ENCODE peak calls at places on chromosomes 5 and 9, in five cellular contexts. Q is vagina, F is transverse colon, M is HCT116, T is ovary. S is an unnamed sample.

GRCh38 chr5:163193886-163194285 is 243.5 kb upstream of the CCNG1 start:
- DNase-seq in F (no peak), Q (no peak), T (no peak), M (no peak), S (no peak)

GRCh38 chr9:101711330-101711941 is 27.0 kb downstream of the GRIN3A start:
- DNase-seq in F (no peak), T (no peak), Q (no peak), M (no peak), S (no peak)

GRCh38 chr5:98424681-98425454 is 348.6 kb upstream of the RGMB start:
- DNase-seq in M (no peak), Q (no peak), F (no peak), T (no peak), S (no peak)

GRCh38 chr5:168778536-168778935 is 199.4 kb upstream of the PANK3 start:
- DNase-seq in M (no peak), T (no peak), Q (no peak), F (no peak), S (no peak)

GRCh38 chr5:2179861-2180260 is 297.1 kb upstream of the IRX4 start:
- DNase-seq in T (no peak), F (no peak), M (no peak), Q (no peak), S (no peak)

GRCh38 chr9:15936316-15936869 is 383.6 kb downstream of the CCDC171 start:
- DNase-seq in T (no peak), Q (no peak), F (no peak), M (no peak), S (no peak)

GRCh38 chr5:181187500-181188213 is 17.3 kb downstream of the TRIM7 start:
- DNase-seq in Q (no peak), F (peak; percentile 74), M (peak; percentile 86), T (peak; percentile 89), S (peak; percentile 80)

GRCh38 chr5:96033116-96033515 is 71.5 kb upstream of the ELL2 start:
- DNase-seq in T (no peak), Q (no peak), M (no peak), F (no peak), S (no peak)

GRCh38 chr9:128276574-128277270 is 646 bp downstream of the SWI5 start:
- DNase-seq in F (no peak), T (peak; percentile 66), Q (no peak), M (no peak), S (no peak)

GRCh38 chr5:149636861-149637246 is 55.6 kb downstream of the ARHGEF37 start:
- DNase-seq in Q (no peak), T (peak; percentile 89), F (no peak), M (peak; percentile 65), S (peak; percentile 55)

GRCh38 chr5:157457391-157457790 is 2.6 kb upstream of the NIPAL4 start:
- DNase-seq in M (no peak), Q (peak; percentile 56), F (no peak), T (no peak), S (no peak)

GRCh38 chr5:134374234-134374633 is 2.9 kb downstream of the UBE2B start:
- DNase-seq in T (no peak), Q (no peak), F (no peak), M (no peak), S (no peak)

GRCh38 chr5:146744358-146744757 is 134.2 kb downstream of the PPP2R2B start:
- DNase-seq in M (no peak), F (no peak), T (no peak), Q (no peak), S (no peak)

DNA sequence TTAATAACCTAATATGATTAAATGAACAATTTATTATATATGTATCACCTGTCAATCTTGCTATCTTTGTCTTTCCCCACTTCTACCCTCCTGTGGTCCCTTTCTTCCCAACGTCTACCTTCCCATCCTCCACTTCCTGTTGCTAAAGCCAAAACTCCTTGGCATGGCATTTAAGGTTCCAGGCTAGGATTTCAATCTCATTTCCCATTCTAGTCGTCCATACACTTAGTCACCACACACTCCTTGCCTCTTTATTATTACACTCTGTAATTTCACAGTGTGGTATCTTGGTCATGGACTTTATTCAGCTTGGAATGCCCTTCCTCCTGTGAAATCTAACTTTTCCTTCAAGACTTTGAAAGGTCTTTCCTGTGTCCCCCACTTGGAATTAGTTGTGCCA is 115.3 kb downstream of the SEMA6A start:
- DNase-seq in Q (no peak), T (no peak), M (no peak), F (no peak), S (no peak)
- TF ChIP-seq CTCF in Q (no peak), T (no peak), M (no peak), F (no peak), S (no peak)

DNA sequence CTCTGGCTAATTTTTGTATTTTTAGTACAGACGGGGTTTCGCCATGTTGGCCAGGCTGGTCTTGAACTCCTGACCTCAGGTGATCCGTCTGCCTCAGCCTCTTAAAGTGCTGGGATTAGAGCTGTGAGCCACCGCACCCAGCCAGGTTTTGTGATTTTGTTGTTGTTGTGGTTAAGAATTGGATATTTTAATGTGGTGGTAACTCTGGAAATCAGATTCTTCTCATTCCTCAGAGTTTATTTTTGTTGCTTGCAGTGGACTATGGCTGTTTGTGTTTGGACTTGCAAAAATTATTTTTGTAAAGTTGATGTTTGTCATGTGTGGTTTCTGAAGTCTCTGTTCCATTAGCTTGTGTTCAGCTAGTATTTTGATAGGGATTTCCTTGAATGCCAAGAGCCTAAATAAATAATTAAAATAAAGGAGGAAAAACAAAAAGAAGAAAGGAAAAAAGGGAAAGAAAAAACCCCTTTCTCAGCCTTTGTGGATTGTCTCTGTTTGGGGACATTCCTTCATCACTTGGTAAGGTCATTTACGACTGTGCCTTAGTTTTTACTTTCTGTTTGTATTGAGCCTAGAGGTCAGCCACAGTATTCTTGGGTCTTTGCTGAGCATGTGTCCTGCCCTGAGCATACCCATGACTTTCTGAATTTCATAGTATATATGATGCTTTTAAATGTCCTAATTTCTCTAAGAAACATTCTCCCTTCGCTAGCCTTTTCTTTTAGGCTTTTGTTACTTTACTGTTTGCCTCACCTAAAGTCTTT is 37.3 kb downstream of the PBX3 start:
- DNase-seq in M (no peak), Q (no peak), F (no peak), T (no peak), S (no peak)
- TF ChIP-seq POLR2A in M (no peak), Q (no peak), F (no peak), T (no peak), S (no peak)

GRCh38 chr5:171581756-171582155 is 162.3 kb downstream of the FGF18 start:
- DNase-seq in Q (no peak), M (no peak), T (no peak), F (no peak), S (no peak)
- H3K4me3 ChIP-seq in Q (no peak overlapping the region), M (no peak overlapping the region), T (no peak overlapping the region), F (no peak overlapping the region), S (no peak overlapping the region)

DNA sequence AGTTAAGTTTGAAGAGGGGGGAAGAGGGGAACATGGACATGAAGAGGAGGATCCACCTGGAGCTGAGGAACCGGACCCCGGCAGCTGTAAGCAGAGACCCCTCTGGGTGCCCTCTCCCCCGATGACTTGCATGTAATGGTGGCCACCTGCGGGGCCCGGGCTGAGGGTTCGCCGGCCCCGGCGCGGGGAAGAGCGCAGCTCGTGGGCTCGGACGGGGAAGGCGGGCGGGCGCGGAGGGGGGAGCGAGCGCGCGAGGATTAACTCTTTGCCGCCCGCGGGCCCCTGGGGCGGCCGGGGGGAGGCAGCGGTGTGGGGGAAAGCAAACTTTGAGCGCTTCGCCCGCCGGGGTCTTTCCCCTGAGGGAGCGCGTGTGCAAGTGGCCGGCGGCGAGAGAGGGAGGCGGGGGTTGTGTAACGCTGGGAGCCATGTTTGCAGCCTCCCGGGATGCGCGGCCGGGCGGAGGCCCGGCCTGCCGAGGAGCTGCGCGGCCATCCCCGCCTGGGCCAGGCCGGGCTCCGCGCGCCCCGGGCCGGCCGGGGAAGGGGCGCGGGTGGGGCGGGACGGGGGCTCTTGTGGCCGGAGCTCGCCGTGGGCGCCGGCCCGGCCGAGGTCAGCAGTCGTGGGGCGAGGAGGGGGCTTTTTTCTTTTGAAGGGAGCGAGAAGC is 515 bp downstream of the ANP32B start:
- DNase-seq in F (peak; percentile 68), Q (no peak), T (peak; percentile 66), M (no peak), S (peak; percentile 82)
- TF ChIP-seq CTCF in F (no peak), Q (no peak), T (no peak), M (no peak), S (no peak)

GRCh38 chr9:119282476-119283117 is 86.6 kb downstream of the BRINP1 start:
- DNase-seq in F (no peak), T (no peak), Q (no peak), M (no peak), S (no peak)

GRCh38 chr9:119284587-119285337 is 84.5 kb downstream of the BRINP1 start:
- DNase-seq in M (no peak), T (no peak), F (no peak), Q (no peak), S (no peak)

GRCh38 chr9:119284118-119284517 is 85.1 kb downstream of the BRINP1 start:
- DNase-seq in T (no peak), F (no peak), M (no peak), Q (no peak), S (no peak)

GRCh38 chr9:119280740-119281485 is 88.3 kb downstream of the BRINP1 start:
- DNase-seq in M (no peak), F (no peak), Q (no peak), T (no peak), S (no peak)

DNA sequence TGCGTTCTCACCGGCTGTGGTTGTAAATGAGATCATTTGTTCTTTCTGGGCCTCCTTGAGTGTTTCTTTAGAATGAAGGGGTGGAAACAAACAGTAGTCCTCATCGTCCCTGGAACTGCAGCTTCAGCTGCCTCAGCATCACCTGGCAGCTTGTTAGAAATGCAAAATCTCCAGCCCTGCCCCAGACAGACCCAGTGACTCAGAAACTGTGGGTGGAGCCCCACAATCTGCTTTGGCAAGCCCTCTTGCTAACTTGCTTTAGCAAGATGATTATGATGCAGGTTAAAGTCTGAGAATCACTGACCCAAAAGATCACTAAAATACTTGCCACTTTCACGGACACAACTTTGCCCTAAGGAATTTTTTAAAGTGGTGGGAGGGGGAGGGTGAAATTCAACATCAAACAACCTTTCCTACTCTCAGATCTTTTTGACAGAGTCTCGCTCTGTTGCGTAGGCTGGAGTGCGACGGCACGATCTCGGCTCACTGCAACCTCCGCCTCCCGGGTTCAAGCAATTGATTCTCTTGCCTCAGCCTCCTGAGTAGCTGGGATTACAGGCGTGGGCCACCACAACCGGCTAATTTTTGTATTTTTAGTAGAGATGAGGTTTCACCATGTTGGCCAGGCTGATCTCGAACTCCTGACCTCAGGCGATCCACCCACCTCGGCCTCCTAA is 86.0 kb downstream of the BRINP1 start:
- DNase-seq in T (no peak), Q (no peak), F (no peak), M (no peak), S (no peak)
- TF ChIP-seq POLR2A in T (no peak), Q (no peak), F (no peak), M (no peak), S (no peak)